ENCODE peak calls at places on chromosomes 5 and 9, in five cellular contexts. E is tibial nerve; O is neuronal stem cell; Q is CD8-positive, alpha-beta T cell; R is BE2C. M is an unnamed sample. For H3K27me3 and H3K36me3, the result is how much of the 10 kb centered on the place peaks cover.

GRCh38 chr5:100409538-100409937 is 125.6 kb upstream of the FAM174A start:
- DNase-seq in Q (no peak), R (no peak), E (no peak), O (no peak), M (no peak)

GRCh38 chr9:18422296-18423036 is 51.5 kb upstream of the ADAMTSL1 start:
- DNase-seq in Q (no peak), E (no peak), O (no peak), R (no peak), M (no peak)

GRCh38 chr9:113963017-113963620 is 87.0 kb downstream of the ZNF618 start:
- DNase-seq in R (peak), O (peak), Q (peak), E (no peak), M (no peak)

GRCh38 chr9:15264918-15265317 is 42.1 kb downstream of the TTC39B start:
- DNase-seq in Q (no peak), R (no peak), O (no peak), E (no peak), M (no peak)

GRCh38 chr9:136535070-136535469 is 10.8 kb downstream of the NOTCH1 start:
- DNase-seq in O (no peak), E (no peak), Q (no peak), R (no peak), M (no peak)

GRCh38 chr5:123036391-123037103 is at the start of gene PPIC:
- DNase-seq in E (peak), Q (no peak), R (peak), O (peak), M (peak)

GRCh38 chr5:93340881-93341280 is 240.1 kb downstream of the NR2F1-AS1 start:
- DNase-seq in Q (no peak), E (no peak), R (peak), O (no peak), M (no peak)

GRCh38 chr5:151047814-151048425 is 27.5 kb downstream of the GPX3 start:
- DNase-seq in R (peak), O (no peak), E (no peak), Q (no peak), M (no peak)

GRCh38 chr5:65394078-65394477 is 87.6 kb downstream of the ADAMTS6 start:
- DNase-seq in O (no peak), Q (no peak), E (peak), R (no peak), M (no peak)

GRCh38 chr5:143126121-143127019 is 277.1 kb downstream of the NR3C1 start:
- DNase-seq in E (no peak), R (no peak), O (no peak), Q (no peak), M (no peak)

GRCh38 chr5:59559323-59559722 is 334.2 kb downstream of the PDE4D start:
- DNase-seq in Q (no peak), E (no peak), O (no peak), R (no peak), M (no peak)

GRCh38 chr5:35851282-35851681 is 5.4 kb upstream of the IL7R start:
- DNase-seq in Q (no peak), R (no peak), E (no peak), O (no peak), M (no peak)

GRCh38 chr5:43190755-43191603 is 1.0 kb upstream of the NIM1K start:
- DNase-seq in R (no peak), E (no peak), Q (no peak), O (peak), M (no peak)

GRCh38 chr5:115857621-115858349 is 16.1 kb downstream of the AP3S1 start:
- DNase-seq in Q (no peak), R (no peak), E (no peak), O (no peak), M (no peak)

GRCh38 chr9:107711528-107711927 is 222.0 kb upstream of the KLF4 start:
- DNase-seq in R (peak), O (no peak), E (no peak), Q (no peak), M (no peak)

GRCh38 chr5:155258139-155258538 is 244.6 kb downstream of the KIF4B start:
- DNase-seq in O (no peak), E (peak), R (no peak), Q (no peak), M (no peak)

GRCh38 chr5:73186976-73187375 is 14.0 kb downstream of the TMEM174 start:
- DNase-seq in Q (no peak), O (no peak), R (no peak), E (no peak), M (no peak)

GRCh38 chr9:68981825-68982224 is 32.1 kb downstream of the PRKACG start:
- DNase-seq in R (no peak), E (no peak), Q (no peak), O (no peak), M (no peak)

GRCh38 chr5:129904667-129905466 is 602 bp downstream of the CHSY3 start:
- DNase-seq in Q (no peak), O (peak), E (no peak), R (peak), M (peak)

GRCh38 chr9:114157516-114158176 is 2.3 kb downstream of the COL27A1 start:
- DNase-seq in R (no peak), Q (no peak), O (no peak), E (no peak), M (no peak)

GRCh38 chr9:82490019-82490499 is 501.5 kb downstream of the SPATA31D1 start:
- DNase-seq in O (no peak), R (no peak), Q (no peak), E (no peak), M (no peak)

GRCh38 chr9:123033864-123034598 is 564 bp downstream of the GPR21 start:
- DNase-seq in O (no peak), E (no peak), R (no peak), Q (no peak), M (no peak)

GRCh38 chr5:175247146-175247545 is 196.8 kb downstream of the DRD1 start:
- DNase-seq in R (no peak), E (no peak), O (no peak), Q (no peak), M (no peak)

GRCh38 chr5:177040814-177041410 is 18.4 kb downstream of the ZNF346 start:
- DNase-seq in R (no peak), Q (no peak), O (no peak), E (no peak), M (no peak)

GRCh38 chr9:33159760-33160127 is 7.4 kb downstream of the B4GALT1 start:
- DNase-seq in E (peak), R (peak), Q (no peak), O (no peak), M (peak)

GRCh38 chr5:116557669-116558271 is 16.9 kb downstream of the SEMA6A start:
- DNase-seq in O (no peak), E (no peak), Q (no peak), R (no peak), M (no peak)

GRCh38 chr9:116589392-116590354 is 97.4 kb upstream of the TRIM32 start:
- DNase-seq in Q (no peak), O (no peak), E (no peak), R (peak), M (no peak)

GRCh38 chr5:78907255-78907886 is 77.7 kb downstream of the ARSB start:
- DNase-seq in E (no peak), O (no peak), R (no peak), Q (no peak), M (peak)

GRCh38 chr5:126544087-126544740 is 50.8 kb downstream of the ALDH7A1 start:
- DNase-seq in R (peak), E (no peak), O (no peak), Q (no peak), M (no peak)

GRCh38 chr9:34185778-34186551 is 7.1 kb downstream of the UBAP1 start:
- DNase-seq in O (no peak), R (no peak), E (no peak), Q (no peak), M (no peak)

GRCh38 chr5:132979367-132979935 is 16.0 kb upstream of the AFF4 start:
- DNase-seq in E (no peak), Q (no peak), R (no peak), O (no peak), M (no peak)

GRCh38 chr5:34719029-34719428 is 62.9 kb downstream of the RAI14 start:
- DNase-seq in O (no peak), Q (no peak), E (no peak), R (no peak), M (no peak)

GRCh38 chr5:34717426-34718327 is 61.5 kb downstream of the RAI14 start:
- DNase-seq in R (no peak), O (peak), Q (no peak), E (no peak), M (no peak)

GRCh38 chr5:34715711-34716110 is 59.6 kb downstream of the RAI14 start:
- DNase-seq in O (no peak), R (no peak), E (no peak), Q (no peak), M (no peak)

GRCh38 chr5:34718516-34718915 is 62.4 kb downstream of the RAI14 start:
- DNase-seq in Q (no peak), O (no peak), R (no peak), E (no peak), M (no peak)

GRCh38 chr5:34716986-34717385 is 60.9 kb downstream of the RAI14 start:
- DNase-seq in Q (no peak), R (no peak), O (no peak), E (no peak), M (no peak)
- H3K27me3 ChIP-seq in Q (under half), R (under half), O (under half), E (under half), M (under half)

DNA sequence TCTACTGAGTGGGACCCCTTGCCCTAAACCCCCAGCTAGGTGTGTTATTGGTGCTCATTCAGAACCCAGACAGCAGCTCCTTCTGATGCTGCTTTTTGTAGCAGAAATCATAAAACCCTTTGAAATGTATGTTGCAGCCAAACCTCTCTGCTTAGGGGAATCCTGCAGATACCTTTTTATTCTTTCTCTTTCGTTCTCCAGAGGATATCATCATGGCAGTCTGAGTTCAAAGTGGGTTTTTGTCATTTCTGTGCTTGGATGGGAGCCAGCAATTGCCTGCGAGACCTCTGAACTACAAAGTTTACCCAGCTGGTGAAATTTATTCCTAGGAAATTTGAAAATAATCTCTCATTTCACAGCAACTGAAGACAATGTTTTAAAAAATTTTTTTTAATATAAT is 42.0 kb upstream of the ACTBL2 start:
- DNase-seq in R (no peak), O (no peak), E (no peak), Q (no peak), M (no peak)
- H3K36me3 ChIP-seq in R (under half), O (under half), E (under half), Q (under half), M (under half)

GRCh38 chr5:9551567-9551966 is 5.7 kb upstream of the SEMA5A start:
- DNase-seq in O (no peak), Q (no peak), E (no peak), R (no peak), M (no peak)
- H3K27me3 ChIP-seq in O (under half), Q (under half), E (under half), R (under half), M (under half)

GRCh38 chr9:137707361-137707760 is 88.6 kb downstream of the EHMT1 start:
- DNase-seq in R (no peak), E (no peak), Q (no peak), O (no peak), M (no peak)
- H3K36me3 ChIP-seq in R (under half), E (under half), Q (under half), O (under half), M (under half)

GRCh38 chr5:158857376-158857775 is 242.3 kb downstream of the EBF1 start:
- DNase-seq in Q (no peak), O (no peak), R (no peak), E (no peak), M (no peak)

GRCh38 chr5:158856295-158856694 is 243.4 kb downstream of the EBF1 start:
- DNase-seq in R (no peak), O (no peak), Q (no peak), E (no peak), M (no peak)

GRCh38 chr5:158855510-158855909 is 244.2 kb downstream of the EBF1 start:
- DNase-seq in E (no peak), Q (no peak), O (no peak), R (no peak), M (no peak)

GRCh38 chr5:158858011-158858410 is 241.7 kb downstream of the EBF1 start:
- DNase-seq in O (no peak), Q (no peak), E (no peak), R (no peak), M (no peak)

GRCh38 chr5:158856794-158857193 is 242.9 kb downstream of the EBF1 start:
- DNase-seq in O (no peak), Q (no peak), E (no peak), R (no peak), M (no peak)
- H3K27me3 ChIP-seq in O (under half), Q (under half), E (under half), R (under half), M (under half)

GRCh38 chr5:87403409-87403808 is 9.3 kb downstream of the CCNH start:
- DNase-seq in E (no peak), O (no peak), Q (no peak), R (no peak), M (no peak)

GRCh38 chr5:87408219-87408618 is 4.5 kb downstream of the CCNH start:
- DNase-seq in Q (no peak), R (no peak), O (no peak), E (no peak), M (no peak)

GRCh38 chr5:87404359-87404758 is 8.4 kb downstream of the CCNH start:
- DNase-seq in O (no peak), E (no peak), R (no peak), Q (no peak), M (no peak)

GRCh38 chr5:87403899-87404298 is 8.8 kb downstream of the CCNH start:
- DNase-seq in Q (no peak), R (no peak), O (no peak), E (no peak), M (no peak)

GRCh38 chr5:87405472-87406155 is 7.1 kb downstream of the CCNH start:
- DNase-seq in R (no peak), E (no peak), O (no peak), Q (no peak), M (no peak)
- H3K36me3 ChIP-seq in R (half or more), E (under half), O (half or more), Q (under half), M (half or more)

GRCh38 chr5:135545115-135545514 is 9.4 kb upstream of the NEUROG1 start:
- DNase-seq in R (no peak), Q (no peak), O (no peak), E (no peak), M (no peak)

GRCh38 chr5:135549413-135549812 is 13.6 kb upstream of the NEUROG1 start:
- DNase-seq in O (no peak), Q (no peak), R (no peak), E (no peak), M (no peak)

GRCh38 chr5:135546014-135546413 is 10.2 kb upstream of the NEUROG1 start:
- DNase-seq in E (no peak), R (no peak), O (peak), Q (no peak), M (no peak)

GRCh38 chr5:135546912-135547311 is 11.1 kb upstream of the NEUROG1 start:
- DNase-seq in E (no peak), O (no peak), R (no peak), Q (no peak), M (no peak)

GRCh38 chr5:135547590-135548254 is 12.0 kb upstream of the NEUROG1 start:
- DNase-seq in Q (no peak), R (no peak), O (no peak), E (no peak), M (no peak)
- H3K27me3 ChIP-seq in Q (under half), R (half or more), O (under half), E (under half), M (half or more)

GRCh38 chr9:133369923-133370322 is 5.9 kb downstream of the SURF4 start:
- DNase-seq in Q (no peak), E (no peak), R (no peak), O (no peak), M (no peak)

GRCh38 chr9:133372144-133372543 is 3.7 kb downstream of the SURF4 start:
- DNase-seq in O (no peak), E (no peak), Q (no peak), R (no peak), M (peak)

GRCh38 chr9:133371261-133371711 is 4.6 kb downstream of the SURF4 start:
- DNase-seq in Q (peak), E (no peak), R (no peak), O (no peak), M (no peak)

GRCh38 chr9:133369419-133369818 is 6.4 kb downstream of the SURF4 start:
- DNase-seq in Q (no peak), E (no peak), O (no peak), R (no peak), M (no peak)

GRCh38 chr9:133370680-133371079 is 5.2 kb downstream of the SURF4 start:
- DNase-seq in Q (no peak), R (no peak), E (no peak), O (no peak), M (no peak)
- H3K36me3 ChIP-seq in Q (under half), R (half or more), E (under half), O (half or more), M (under half)

GRCh38 chr5:174177976-174178600 is 132.6 kb downstream of the NSG2 start:
- DNase-seq in E (no peak), O (no peak), Q (no peak), R (no peak), M (no peak)
- H3K27me3 ChIP-seq in E (under half), O (under half), Q (under half), R (under half), M (under half)

DNA sequence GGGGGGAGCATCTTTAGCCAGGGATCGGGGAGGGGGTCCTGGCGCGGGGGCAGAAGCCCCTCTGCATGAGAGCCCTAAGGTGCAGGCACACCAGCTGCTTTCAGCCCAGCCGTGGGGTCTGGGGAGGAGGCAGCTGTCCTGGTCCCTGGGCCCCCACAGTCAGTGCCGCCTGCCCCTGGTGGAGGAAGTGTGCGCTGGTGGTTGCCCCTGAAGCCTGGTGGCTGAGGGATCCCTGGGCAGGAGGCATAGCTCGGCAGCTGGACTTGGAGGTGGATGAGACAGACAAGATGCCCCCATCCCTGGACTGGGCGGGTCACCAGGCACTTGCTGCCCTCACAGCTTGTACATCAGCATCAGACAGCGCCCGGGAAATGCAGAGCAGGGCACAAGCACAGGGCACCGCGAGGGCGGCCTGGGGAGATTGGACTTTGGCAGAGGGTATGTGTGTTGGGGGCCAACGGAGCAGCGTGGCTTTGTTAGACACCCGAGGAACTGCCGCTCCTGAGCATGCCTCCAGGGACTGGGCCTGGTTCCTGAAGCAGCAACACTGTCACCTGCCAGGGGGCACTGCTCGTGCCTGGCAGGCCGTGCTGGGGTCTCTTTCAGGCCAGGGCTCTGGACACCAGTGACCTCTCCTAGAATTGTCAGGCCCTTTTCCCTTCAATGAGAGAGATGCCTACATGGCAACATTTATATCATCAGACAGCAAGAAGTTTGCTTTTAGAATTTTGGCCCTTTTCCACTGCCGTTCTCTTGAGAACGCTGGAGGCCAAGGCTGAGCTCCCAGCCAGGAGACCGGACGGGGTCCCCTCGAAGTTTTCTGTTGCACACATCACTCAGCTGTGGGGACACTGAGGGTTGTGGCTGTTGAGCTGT is 41.9 kb upstream of the CTSL start:
- DNase-seq in R (no peak), Q (no peak), E (no peak), O (no peak), M (peak)
- H3K36me3 ChIP-seq in R (under half), Q (under half), E (under half), O (half or more), M (under half)

M was measured in left lung.